ENCODE peak calls at places on chromosomes 11 and 22, in ten cellular contexts. X is stimulated activated CD8-positive, alpha-beta memory T cell treated with anti-CD3 and anti-CD28 coated beads, Interleukin-4, amount 100 ng/mL, for 4 hours; J is stimulated activated CD4-positive, alpha-beta T cell treated with anti-CD3 and anti-CD28 coated beads, Interleukin-1b, Interleukin-23, amount 100 ng/mL, for 24 hours; L is smooth muscle cell of the brain vasculature; P is GM23338; W is right cardiac atrium; Y is AG08396; F is left colon; M is posterior vena cava; Z is activated CD4-positive, CD25-positive, alpha-beta regulatory T cell. N is an unnamed sample.

GRCh38 chr11:22389526-22390282 is 51.5 kb downstream of the SLC17A6 start:
- DNase-seq in X (no peak), J (no peak), L (no peak), P (no peak), W (no peak), Y (no peak), F (no peak), M (no peak), Z (no peak), N (no peak)

GRCh38 chr11:1845571-1846452 is 7.0 kb downstream of the TNNI2 start:
- DNase-seq in X (no peak), J (no peak), L (no peak), P (no peak), W (peak; percentile 54), Y (no peak), F (no peak), M (no peak), Z (no peak), N (no peak)

GRCh38 chr11:61068581-61068980 is 33.7 kb upstream of the CD5 start:
- DNase-seq in X (no peak), J (no peak), L (no peak), P (no peak), W (no peak), Y (no peak), F (no peak), M (no peak), Z (no peak), N (no peak)

GRCh38 chr11:94675239-94675638 is 92.9 kb upstream of the AMOTL1 start:
- DNase-seq in X (no peak), J (no peak), L (no peak), P (no peak), W (no peak), Y (no peak), F (no peak), M (no peak), Z (no peak), N (no peak)

GRCh38 chr11:284081-285020 is 4.6 kb upstream of the PGGHG start:
- DNase-seq in X (no peak), J (no peak), L (no peak), P (no peak), W (peak; percentile 44), Y (no peak), F (peak; percentile 9), M (peak; percentile 70), Z (no peak), N (no peak)

GRCh38 chr22:27419473-27419872 is 382.1 kb downstream of the MN1 start:
- DNase-seq in X (no peak), J (no peak), L (no peak), P (no peak), W (no peak), Y (no peak), F (no peak), M (no peak), Z (no peak), N (no peak)

GRCh38 chr11:23991140-23991539 is 505.7 kb upstream of the LUZP2 start:
- DNase-seq in X (no peak), J (no peak), L (no peak), P (no peak), W (no peak), Y (no peak), F (no peak), M (no peak), Z (no peak), N (peak; percentile 32)

GRCh38 chr22:49910229-49911155 is 7.7 kb downstream of the ALG12 start:
- DNase-seq in X (no peak), J (no peak), L (no peak), P (no peak), W (peak; percentile 47), Y (no peak), F (no peak), M (no peak), Z (no peak), N (no peak)

GRCh38 chr11:45930031-45930794 is 7.8 kb downstream of the LARGE2 start:
- DNase-seq in X (no peak), J (no peak), L (no peak), P (no peak), W (peak; percentile 76), Y (no peak), F (peak; percentile 80), M (peak; percentile 79), Z (no peak), N (no peak)

GRCh38 chr11:44763111-44763820 is 36.5 kb downstream of the TSPAN18 start:
- DNase-seq in X (no peak), J (no peak), L (no peak), P (no peak), W (no peak), Y (no peak), F (no peak), M (no peak), Z (no peak), N (no peak)

GRCh38 chr11:67389477-67389876 is 2.3 kb upstream of the RAD9A start:
- DNase-seq in X (no peak), J (no peak), L (no peak), P (peak; percentile 80), W (no peak), Y (peak; percentile 41), F (peak; percentile 76), M (no peak), Z (peak; percentile 18), N (no peak)

GRCh38 chr11:12377106-12377823 is at the start of gene PARVA:
- DNase-seq in X (no peak), J (no peak), L (no peak), P (peak; percentile 96), W (peak; percentile 88), Y (peak; percentile 80), F (peak; percentile 78), M (peak; percentile 89), Z (no peak), N (no peak)

GRCh38 chr22:39618996-39619530 is 48.5 kb downstream of the CACNA1I start:
- DNase-seq in X (no peak), J (no peak), L (no peak), P (no peak), W (no peak), Y (no peak), F (no peak), M (no peak), Z (no peak), N (no peak)

GRCh38 chr11:31645747-31646146 is 136.2 kb downstream of the ELP4 start:
- DNase-seq in X (no peak), J (no peak), L (peak; percentile 26), P (no peak), W (no peak), Y (peak; percentile 47), F (no peak), M (no peak), Z (no peak), N (no peak)